ENCODE peak calls at places on chromosomes 11 and 22, in four cellular contexts. S, W, D and T are unnamed samples. For H4K20me1, the result is how much of the 10 kb centered on the place peaks cover.

GRCh38 chr22:35835267-35835997 is 117.8 kb downstream of the APOL5 start:
- DNase-seq in W (no peak), D (no peak), S (no peak), T (peak)

GRCh38 chr11:60890696-60891095 is 15.7 kb downstream of the PRPF19 start:
- DNase-seq in W (no peak), S (peak), D (no peak), T (no peak)

GRCh38 chr11:4032097-4032496 is 62.5 kb upstream of the RRM1 start:
- DNase-seq in D (no peak), S (no peak), W (no peak), T (no peak)

GRCh38 chr11:12724301-12725046 is 50.3 kb downstream of the TEAD1 start:
- DNase-seq in D (peak), W (peak), S (peak), T (peak)

GRCh38 chr11:103537904-103538502 is 428.8 kb downstream of the DYNC2H1 start:
- DNase-seq in S (peak), W (no peak), D (no peak), T (peak)

GRCh38 chr11:70128435-70128906 is 50.4 kb downstream of the ANO1 start:
- DNase-seq in D (peak), W (no peak), S (no peak), T (peak)

GRCh38 chr11:127369301-127369968 is 368.9 kb upstream of the KIRREL3 start:
- DNase-seq in W (no peak), S (no peak), D (no peak), T (no peak)

GRCh38 chr11:73029408-73029807 is 112.7 kb downstream of the FCHSD2 start:
- DNase-seq in S (no peak), D (no peak), W (no peak), T (no peak)

GRCh38 chr22:35966314-35967045 is 62.1 kb downstream of the RBFOX2 start:
- DNase-seq in D (no peak), S (no peak), W (no peak), T (no peak)

GRCh38 chr11:2944953-2945756 is 15.9 kb upstream of the PHLDA2 start:
- DNase-seq in W (peak), S (no peak), D (no peak), T (peak)

GRCh38 chr11:126112547-126112946 is 49.9 kb upstream of the CDON start:
- DNase-seq in W (no peak), S (no peak), D (no peak), T (no peak)

GRCh38 chr22:46561435-46561905 is 24.1 kb upstream of the CELSR1 start:
- DNase-seq in S (peak), W (no peak), D (peak), T (no peak)

GRCh38 chr11:120147950-120148270 is 10.0 kb upstream of the TRIM29 start:
- DNase-seq in D (no peak), S (no peak), W (peak), T (no peak)

GRCh38 chr11:73655686-73656085 is 9.3 kb downstream of the PLEKHB1 start:
- DNase-seq in W (no peak), S (no peak), D (no peak), T (no peak)

GRCh38 chr11:122319011-122319410 is 203.0 kb upstream of the BLID start:
- DNase-seq in S (no peak), W (no peak), D (no peak), T (no peak)

GRCh38 chr11:94067010-94067409 is 45.9 kb downstream of the HEPHL1 start:
- DNase-seq in S (peak), W (no peak), D (no peak), T (peak)

GRCh38 chr11:45062974-45063635 is 83.3 kb upstream of the PRDM11 start:
- DNase-seq in W (no peak), D (no peak), S (no peak), T (no peak)

GRCh38 chr22:36367066-36367465 is 20.7 kb downstream of the MYH9 start:
- DNase-seq in W (no peak), S (no peak), D (no peak), T (no peak)

GRCh38 chr22:38706101-38706884 is 549 bp downstream of the GTPBP1 start:
- DNase-seq in W (peak), S (no peak), D (no peak), T (peak)
- H2AFZ ChIP-seq in W (no peak), S (no peak), D (no peak), T (peak)

GRCh38 chr11:96484361-96484760 is 94.5 kb downstream of the JRKL start:
- DNase-seq in W (no peak), S (peak), D (no peak), T (no peak)

GRCh38 chr11:96481204-96481603 is 91.4 kb downstream of the JRKL start:
- DNase-seq in W (no peak), S (no peak), D (no peak), T (no peak)

GRCh38 chr11:96486890-96487633 is 97.2 kb downstream of the JRKL start:
- DNase-seq in D (peak), W (no peak), S (peak), T (no peak)

GRCh38 chr11:96481806-96482592 is 92.2 kb downstream of the JRKL start:
- DNase-seq in S (no peak), W (no peak), D (no peak), T (no peak)

GRCh38 chr11:96483550-96483949 is 93.7 kb downstream of the JRKL start:
- DNase-seq in D (no peak), W (no peak), S (peak), T (no peak)
- TF ChIP-seq JUN in D (no peak), W (no peak), S (peak), T (no peak)

GRCh38 chr22:38266120-38266519 is 6.7 kb downstream of the TMEM184B start:
- DNase-seq in S (peak), W (no peak), D (no peak), T (no peak)

GRCh38 chr22:38264322-38264843 is 8.4 kb downstream of the TMEM184B start:
- DNase-seq in S (no peak), D (no peak), W (no peak), T (no peak)

GRCh38 chr22:38269466-38269865 is 3.3 kb downstream of the TMEM184B start:
- DNase-seq in S (no peak), D (no peak), W (no peak), T (no peak)

GRCh38 chr22:38270091-38270972 is 2.5 kb downstream of the TMEM184B start:
- DNase-seq in D (no peak), W (no peak), S (no peak), T (no peak)

GRCh38 chr22:38267086-38267485 is 5.7 kb downstream of the TMEM184B start:
- DNase-seq in S (peak), W (no peak), D (no peak), T (peak)
- H4K20me1 ChIP-seq in S (under half), W (under half), D (under half), T (under half)

DNA sequence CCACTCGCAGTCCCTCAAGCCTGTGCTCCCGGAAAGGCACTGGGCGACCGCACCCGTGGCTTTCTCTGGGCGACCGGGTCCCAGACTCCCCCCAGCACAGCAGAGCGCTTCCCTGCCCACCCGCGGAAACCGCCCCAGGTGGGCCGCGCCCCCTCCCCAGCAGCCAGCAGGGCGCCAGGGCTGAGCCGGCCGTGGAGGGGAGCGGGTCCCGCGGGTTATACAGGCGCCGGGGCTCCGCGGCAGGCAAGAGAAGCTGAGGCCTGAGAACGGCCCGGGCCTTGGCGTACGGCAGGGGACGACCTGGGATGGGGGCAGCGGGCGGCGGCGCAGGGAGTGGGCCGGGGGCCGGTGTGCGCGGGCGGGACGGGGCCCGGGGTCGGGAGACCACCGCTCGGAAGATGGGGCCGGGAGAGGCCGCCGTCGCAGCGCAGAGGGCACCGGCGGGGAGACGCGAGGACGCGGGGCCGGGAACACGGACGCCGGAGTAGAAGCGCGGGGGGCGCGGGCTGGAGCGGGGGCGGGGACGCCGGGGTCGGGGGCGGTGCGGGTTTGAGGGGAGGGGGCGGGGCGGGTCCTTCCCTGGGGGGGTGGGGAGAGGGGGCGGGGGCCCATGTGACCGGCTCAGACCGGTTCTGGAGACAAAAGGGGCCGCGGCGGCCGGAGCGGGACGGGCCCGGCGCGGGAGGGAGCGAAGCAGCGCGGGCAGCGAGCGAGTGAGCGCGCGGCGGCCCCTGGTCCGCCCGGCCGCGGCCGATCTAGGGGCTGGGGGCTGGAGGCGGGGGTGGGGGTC is at the start of gene MDK:
- DNase-seq in W (peak), S (peak), D (peak), T (peak)
- H2AFZ ChIP-seq in W (no peak), S (peak), D (no peak), T (peak)

DNA sequence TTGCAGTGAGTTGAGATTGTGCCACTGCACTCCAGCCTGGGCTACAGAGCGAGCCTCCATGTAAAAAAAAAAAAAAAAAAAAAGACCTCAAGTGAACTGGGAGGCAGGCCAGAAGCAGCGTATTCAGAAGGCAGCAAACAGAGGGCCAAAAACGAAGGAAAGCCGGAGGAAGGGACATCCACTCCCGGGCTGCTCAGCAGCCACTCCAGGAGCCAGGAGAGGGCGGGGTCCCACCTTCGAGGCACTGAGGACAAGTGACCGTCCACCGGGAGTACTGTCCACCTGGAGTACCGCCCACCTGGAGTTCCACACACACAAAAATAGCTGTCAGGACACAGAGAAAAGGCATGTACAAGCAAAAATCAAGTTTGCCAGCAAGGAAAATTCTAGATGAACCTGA is 5.5 kb downstream of the TOLLIP start:
- DNase-seq in W (peak), S (no peak), D (no peak), T (no peak)
- TF ChIP-seq JUN in W (no peak), S (no peak), D (no peak), T (no peak)

DNA sequence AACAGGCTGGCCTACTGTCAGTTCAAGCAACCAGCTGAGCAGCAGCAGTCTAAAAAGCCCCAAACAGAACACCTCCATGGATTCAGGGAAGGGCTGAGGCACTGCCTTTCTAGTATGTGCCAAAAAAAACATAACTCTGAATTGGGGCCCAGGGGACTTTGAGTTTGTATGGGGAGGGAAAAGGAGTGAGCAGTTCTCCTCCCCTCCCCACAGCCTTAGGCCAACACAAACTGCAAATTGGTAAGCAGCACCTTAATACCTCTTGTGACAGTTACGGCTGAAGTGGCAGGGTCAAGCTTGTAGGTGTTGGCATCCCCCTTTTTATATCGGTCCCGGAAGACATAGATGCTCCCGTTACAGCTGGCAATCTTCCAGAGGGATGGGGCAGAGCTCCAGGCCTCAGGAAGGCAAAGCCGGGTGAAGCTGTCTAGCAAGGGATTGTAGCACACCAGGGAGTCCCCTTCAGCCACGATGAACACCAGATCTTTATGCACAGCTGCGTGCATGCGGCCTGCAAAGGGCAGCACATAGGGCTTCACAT is 6.0 kb downstream of the KBTBD4 start:
- DNase-seq in D (no peak), W (no peak), S (no peak), T (no peak)
- H4K20me1 ChIP-seq in D (under half), W (under half), S (under half), T (under half)